ENCODE peak calls at places on chromosomes 12 and 14, in ten cellular contexts. H, S, I, U, F, N, L, Q, V and C are unnamed samples.

GRCh38 chr12:123389560-123390351 is 5.8 kb downstream of the KMT5A start:
- DNase-seq in H (peak), S (peak), I (no peak), U (no peak), F (no peak), N (peak), L (no peak), Q (peak), V (peak), C (peak)

GRCh38 chr14:53126705-53127104 is 26.4 kb downstream of the DDHD1 start:
- DNase-seq in H (no peak), S (no peak), I (no peak), U (no peak), F (no peak), N (peak), L (no peak), Q (no peak), V (no peak), C (no peak)

GRCh38 chr12:107134558-107134957 is 41.2 kb upstream of the CRY1 start:
- DNase-seq in H (no peak), S (no peak), I (no peak), U (no peak), F (no peak), N (no peak), L (no peak), Q (no peak), V (no peak), C (no peak)

GRCh38 chr12:6254491-6254890 is 54.3 kb downstream of the CD9 start:
- DNase-seq in H (no peak), S (no peak), I (no peak), U (no peak), F (no peak), N (no peak), L (no peak), Q (no peak), V (no peak), C (no peak)

GRCh38 chr12:94271351-94271750 is 123.0 kb downstream of the PLXNC1 start:
- DNase-seq in H (peak), S (no peak), I (no peak), U (no peak), F (no peak), N (no peak), L (no peak), Q (no peak), V (no peak), C (no peak)

GRCh38 chr14:48937796-48938195 is 648.4 kb downstream of the RPS29 start:
- DNase-seq in H (no peak), S (no peak), I (no peak), U (peak), F (no peak), N (no peak), L (no peak), Q (peak), V (peak), C (peak)

GRCh38 chr12:3646561-3647241 is 106.2 kb downstream of the CRACR2A start:
- DNase-seq in H (no peak), S (no peak), I (no peak), U (no peak), F (no peak), N (no peak), L (no peak), Q (no peak), V (no peak), C (no peak)

GRCh38 chr12:130806574-130806973 is 32.5 kb downstream of the STX2 start:
- DNase-seq in H (no peak), S (no peak), I (no peak), U (no peak), F (no peak), N (no peak), L (no peak), Q (no peak), V (no peak), C (no peak)

GRCh38 chr12:114440450-114441383 is 34.8 kb upstream of the TBX5 start:
- DNase-seq in H (no peak), S (no peak), I (no peak), U (no peak), F (no peak), N (no peak), L (no peak), Q (no peak), V (no peak), C (no peak)

GRCh38 chr14:59869381-59870255 is 958 bp downstream of the RTN1 start:
- DNase-seq in H (peak), S (no peak), I (no peak), U (no peak), F (no peak), N (no peak), L (no peak), Q (no peak), V (peak), C (no peak)

GRCh38 chr12:124347805-124348658 is 53.1 kb downstream of the RFLNA start:
- DNase-seq in H (no peak), S (peak), I (no peak), U (no peak), F (no peak), N (no peak), L (no peak), Q (no peak), V (peak), C (no peak)

GRCh38 chr12:129681830-129682229 is 222.0 kb downstream of the TMEM132D start:
- DNase-seq in H (no peak), S (no peak), I (no peak), U (no peak), F (no peak), N (no peak), L (no peak), Q (no peak), V (no peak), C (no peak)

GRCh38 chr14:68807148-68807600 is 14.3 kb upstream of the ZFP36L1 start:
- DNase-seq in H (no peak), S (peak), I (peak), U (no peak), F (peak), N (peak), L (no peak), Q (peak), V (peak), C (peak)

GRCh38 chr14:65354715-65355114 is 57.8 kb upstream of the FUT8 start:
- DNase-seq in H (no peak), S (peak), I (no peak), U (no peak), F (no peak), N (no peak), L (no peak), Q (no peak), V (no peak), C (no peak)

GRCh38 chr12:65634626-65635331 is 189.5 kb upstream of the HMGA2 start:
- DNase-seq in H (no peak), S (no peak), I (no peak), U (peak), F (no peak), N (peak), L (no peak), Q (no peak), V (no peak), C (peak)

GRCh38 chr12:99722690-99723486 is 75.3 kb downstream of the GARIN6 start:
- DNase-seq in H (no peak), S (no peak), I (no peak), U (no peak), F (no peak), N (no peak), L (no peak), Q (no peak), V (no peak), C (no peak)

GRCh38 chr12:31466768-31467167 is 124.2 kb downstream of the DENND5B start:
- DNase-seq in H (no peak), S (no peak), I (no peak), U (no peak), F (no peak), N (no peak), L (no peak), Q (no peak), V (no peak), C (peak)

GRCh38 chr14:69711065-69711464 is 55.9 kb upstream of the SRSF5 start:
- DNase-seq in H (no peak), S (peak), I (peak), U (no peak), F (no peak), N (no peak), L (no peak), Q (peak), V (no peak), C (no peak)

GRCh38 chr14:61335876-61336275 is 14.5 kb downstream of the PRKCH start:
- DNase-seq in H (no peak), S (no peak), I (no peak), U (no peak), F (no peak), N (no peak), L (no peak), Q (no peak), V (no peak), C (no peak)

GRCh38 chr12:46214668-46215429 is 54.0 kb downstream of the SLC38A1 start:
- DNase-seq in H (peak), S (no peak), I (no peak), U (no peak), F (no peak), N (no peak), L (no peak), Q (no peak), V (no peak), C (no peak)

GRCh38 chr12:77833329-77833728 is 2.6 kb downstream of the NAV3 start:
- DNase-seq in H (no peak), S (no peak), I (no peak), U (no peak), F (no peak), N (no peak), L (no peak), Q (no peak), V (no peak), C (no peak)

GRCh38 chr12:32273712-32274111 is 125.6 kb upstream of the FGD4 start:
- DNase-seq in H (peak), S (no peak), I (no peak), U (no peak), F (no peak), N (no peak), L (no peak), Q (no peak), V (no peak), C (no peak)

GRCh38 chr14:102986810-102987579 is 64.5 kb downstream of the AMN start:
- DNase-seq in H (no peak), S (no peak), I (no peak), U (peak), F (no peak), N (peak), L (no peak), Q (no peak), V (no peak), C (peak)

GRCh38 chr12:44053550-44054243 is 217.8 kb downstream of the TMEM117 start:
- DNase-seq in H (no peak), S (no peak), I (no peak), U (no peak), F (no peak), N (peak), L (peak), Q (peak), V (no peak), C (peak)

GRCh38 chr14:38404100-38404541 is 148.2 kb upstream of the CLEC14A start:
- DNase-seq in H (no peak), S (no peak), I (no peak), U (no peak), F (no peak), N (peak), L (no peak), Q (no peak), V (no peak), C (peak)

GRCh38 chr12:74334770-74335169 is 202.9 kb upstream of the ATXN7L3B start:
- DNase-seq in H (no peak), S (no peak), I (no peak), U (no peak), F (no peak), N (no peak), L (no peak), Q (no peak), V (no peak), C (peak)

GRCh38 chr12:53224268-53224896 is 7.6 kb downstream of the RARG start:
- DNase-seq in H (no peak), S (no peak), I (no peak), U (no peak), F (no peak), N (no peak), L (no peak), Q (no peak), V (peak), C (no peak)
- TF ChIP-seq CTCF in H (peak), S (no peak), I (peak), U (peak), F (no peak), N (peak), L (no peak), Q (no peak), V (peak), C (peak)

DNA sequence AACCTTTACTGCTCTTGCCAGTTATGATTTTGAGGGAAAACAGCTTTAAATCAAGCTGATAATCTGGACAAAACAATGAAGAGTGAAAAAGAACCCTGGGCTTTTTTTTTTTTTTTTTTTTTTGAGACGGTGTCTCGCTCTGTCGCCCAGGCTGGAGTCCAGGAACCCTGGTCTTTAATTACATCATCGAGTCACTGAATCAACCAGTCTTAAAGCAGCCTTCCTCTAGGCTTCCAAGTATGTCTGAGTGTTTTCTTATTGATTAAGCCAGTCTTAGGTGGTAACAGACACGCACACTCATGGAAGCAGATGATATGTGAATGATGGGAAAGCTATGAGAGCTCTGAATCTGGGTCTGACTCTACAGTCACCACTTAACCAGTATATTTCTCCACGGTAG is 5.9 kb upstream of the VCPKMT start:
- DNase-seq in H (no peak), S (no peak), I (no peak), U (no peak), F (no peak), N (no peak), L (no peak), Q (no peak), V (no peak), C (no peak)
- H3K4me3 ChIP-seq in H (no peak), S (no peak), I (no peak), U (no peak), F (no peak), N (no peak), L (no peak), Q (no peak), V (no peak), C (no peak)

DNA sequence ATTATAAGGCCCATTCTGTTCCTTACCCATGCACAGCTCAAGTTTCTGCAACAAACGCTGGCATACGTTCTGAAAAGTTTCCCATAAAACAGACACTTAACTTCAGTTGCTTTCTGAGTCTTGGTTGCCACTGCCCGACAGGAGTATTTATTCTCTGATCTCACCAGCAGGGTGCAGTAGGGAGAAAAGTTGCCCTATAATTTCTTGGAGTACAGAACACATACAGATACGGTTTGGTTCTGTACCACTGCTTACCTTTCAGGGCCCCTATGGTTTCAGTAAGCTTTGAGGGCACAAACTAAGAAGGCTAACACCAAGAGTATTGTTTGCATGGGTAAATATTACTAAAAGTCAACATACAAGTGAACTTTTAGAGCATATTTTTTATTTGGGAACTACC is 77.9 kb downstream of the SPATA7 start:
- DNase-seq in H (no peak), S (no peak), I (no peak), U (no peak), F (no peak), N (no peak), L (no peak), Q (no peak), V (no peak), C (no peak)
- TF ChIP-seq CTCF in H (peak), S (no peak), I (no peak), U (peak), F (no peak), N (peak), L (no peak), Q (peak), V (peak), C (peak)

GRCh38 chr14:66508547-66508845 is 549 bp downstream of the GPHN start:
- DNase-seq in H (no peak), S (no peak), I (no peak), U (no peak), F (no peak), N (no peak), L (no peak), Q (no peak), V (no peak), C (no peak)

GRCh38 chr14:66507181-66507721 is 696 bp upstream of the GPHN start:
- DNase-seq in H (no peak), S (no peak), I (no peak), U (peak), F (no peak), N (no peak), L (no peak), Q (no peak), V (no peak), C (no peak)

GRCh38 chr14:66508846-66509621 is 1.1 kb downstream of the GPHN start:
- DNase-seq in H (peak), S (peak), I (peak), U (peak), F (no peak), N (peak), L (no peak), Q (peak), V (peak), C (peak)

GRCh38 chr14:66509874-66510273 is 1.9 kb downstream of the GPHN start:
- DNase-seq in H (no peak), S (no peak), I (no peak), U (no peak), F (no peak), N (peak), L (no peak), Q (no peak), V (no peak), C (no peak)

DNA sequence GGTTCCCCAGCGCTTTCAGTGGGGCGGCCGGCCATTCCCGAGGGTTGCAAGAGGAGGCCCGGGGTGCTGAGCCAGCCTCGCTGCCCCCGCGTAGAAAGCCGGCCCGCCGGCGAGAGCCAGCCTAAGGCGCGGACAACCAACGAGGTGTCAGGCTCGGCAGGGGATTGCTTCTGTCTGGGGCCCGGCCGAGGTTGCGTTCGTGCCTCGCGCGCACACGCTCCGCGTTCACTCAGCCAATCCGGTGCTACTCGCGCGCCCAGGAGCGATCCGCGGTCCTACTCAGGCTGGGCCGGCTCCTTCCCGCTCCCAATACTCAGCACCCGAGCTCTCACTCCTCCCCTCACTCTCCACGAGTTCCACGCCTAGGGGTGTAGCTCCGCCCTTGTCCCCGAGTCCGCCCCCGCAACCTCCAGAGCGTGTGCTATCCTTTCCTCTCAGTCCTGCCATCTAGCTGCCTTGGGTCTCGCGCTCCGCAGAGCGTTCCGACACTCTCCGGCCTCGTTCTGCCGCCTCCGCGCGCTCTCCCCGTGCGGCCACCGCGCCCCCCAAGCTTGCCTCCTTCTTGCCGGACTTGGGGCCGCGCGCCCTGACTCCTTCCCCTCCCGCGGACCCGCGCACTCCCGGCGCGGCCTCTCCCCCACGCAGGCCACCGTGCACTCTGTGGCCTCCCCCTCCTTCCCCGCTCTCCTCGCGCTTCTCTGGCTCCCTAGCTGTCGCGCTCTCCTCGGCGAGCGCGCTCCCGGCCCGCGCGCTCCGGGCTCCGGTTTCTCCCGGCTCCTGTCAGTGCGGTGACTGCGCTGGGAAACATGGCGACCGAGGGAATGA is at the start of gene GPHN:
- DNase-seq in H (peak), S (peak), I (peak), U (peak), F (peak), N (peak), L (peak), Q (peak), V (peak), C (peak)
- H3K4me3 ChIP-seq in H (peak), S (peak), I (peak), U (peak), F (peak), N (peak), L (peak), Q (peak), V (peak), C (peak)

DNA sequence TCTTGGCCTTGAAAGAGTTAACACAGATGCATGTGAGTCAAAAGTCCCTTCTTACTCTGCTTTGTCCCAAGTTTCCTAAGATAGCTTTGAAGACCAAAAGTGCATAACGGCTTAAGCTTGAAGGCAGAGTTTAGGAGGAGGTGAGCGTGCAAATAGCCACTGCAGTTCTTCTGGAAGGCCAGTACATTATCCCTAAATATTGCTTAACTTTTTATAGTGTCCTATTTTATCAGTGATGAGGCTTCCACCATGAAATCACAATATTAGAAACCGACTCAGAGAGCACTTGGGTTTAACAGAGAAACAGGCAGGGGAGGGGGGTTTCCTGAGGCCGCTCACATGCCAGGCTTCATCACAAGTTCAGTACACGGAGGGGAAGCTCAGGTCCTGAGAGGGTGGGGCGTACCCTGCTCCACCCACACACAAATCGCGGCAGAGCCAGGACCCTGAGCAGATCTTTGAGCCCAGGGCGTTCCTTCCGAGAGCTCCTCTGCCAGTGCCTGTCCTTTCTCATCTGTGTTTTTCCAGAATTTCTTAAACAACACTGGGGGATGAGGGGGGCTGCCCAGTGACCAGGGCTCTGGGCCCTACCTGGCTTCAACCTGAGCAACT is 26.8 kb upstream of the BDKRB2 start:
- DNase-seq in H (no peak), S (no peak), I (peak), U (no peak), F (no peak), N (peak), L (no peak), Q (no peak), V (no peak), C (no peak)
- TF ChIP-seq CTCF in H (no peak), S (no peak), I (no peak), U (no peak), F (no peak), N (no peak), L (no peak), Q (no peak), V (no peak), C (no peak)

GRCh38 chr14:43528321-43528720 is 978.8 kb downstream of the FSCB start:
- DNase-seq in H (no peak), S (no peak), I (no peak), U (no peak), F (no peak), N (no peak), L (no peak), Q (no peak), V (no peak), C (no peak)

GRCh38 chr14:43522191-43522590 is 984.9 kb downstream of the FSCB start:
- DNase-seq in H (no peak), S (no peak), I (no peak), U (no peak), F (no peak), N (no peak), L (no peak), Q (no peak), V (no peak), C (no peak)

GRCh38 chr14:43525647-43526046 is 981.4 kb downstream of the FSCB start:
- DNase-seq in H (no peak), S (no peak), I (no peak), U (no peak), F (no peak), N (no peak), L (no peak), Q (no peak), V (no peak), C (no peak)
- H3K4me3 ChIP-seq in H (no peak), S (no peak), I (no peak), U (no peak), F (no peak), N (no peak), L (no peak), Q (no peak), V (no peak), C (no peak)

GRCh38 chr14:91892918-91893527 is 25.7 kb upstream of the TC2N start:
- DNase-seq in H (no peak), S (no peak), I (no peak), U (no peak), F (no peak), N (no peak), L (no peak), Q (no peak), V (peak), C (no peak)
- TF ChIP-seq CTCF in H (peak), S (no peak), I (no peak), U (peak), F (peak), N (peak), L (peak), Q (peak), V (peak), C (peak)

GRCh38 chr14:21100931-21101330 is at the start of gene TMEM253:
- DNase-seq in H (no peak), S (no peak), I (no peak), U (no peak), F (no peak), N (no peak), L (no peak), Q (no peak), V (no peak), C (no peak)
- H3K4me3 ChIP-seq in H (no peak), S (no peak), I (no peak), U (no peak), F (no peak), N (no peak), L (no peak), Q (no peak), V (no peak), C (no peak)